ENCODE peak calls at places on chromosome 3, in eight cellular contexts. S is breast epithelium, H is endothelial cell of umbilical vein, V is suprapubic skin, J is transverse colon, A is upper lobe of left lung, N is prostate gland, X is sigmoid colon. L is an unnamed sample.

GRCh38 chr3:177905173-177905894 is 630.9 kb upstream of the KCNMB2 start:
- DNase-seq in A (no peak), S (no peak), X (no peak), N (no peak), H (peak), J (no peak), V (no peak), L (no peak)

GRCh38 chr3:106745344-106746168 is 631.7 kb upstream of the CCDC54 start:
- DNase-seq in V (no peak), N (no peak), H (peak), S (no peak), X (no peak), J (no peak), A (no peak), L (no peak)

GRCh38 chr3:106379251-106379750 is 510.5 kb upstream of the CBLB start:
- DNase-seq in H (no peak), J (no peak), N (no peak), S (no peak), X (no peak), A (peak), V (no peak), L (no peak)

GRCh38 chr3:172550347-172550943 is 27.2 kb upstream of the TNFSF10 start:
- DNase-seq in S (no peak), V (no peak), X (no peak), J (no peak), H (no peak), A (no peak), N (no peak), L (no peak)

GRCh38 chr3:80232760-80233159 is 465.0 kb upstream of the ROBO1 start:
- DNase-seq in A (no peak), X (no peak), S (no peak), N (no peak), J (no peak), V (no peak), H (peak), L (no peak)

GRCh38 chr3:17176757-17177156 is 292.0 kb downstream of the PLCL2 start:
- DNase-seq in V (no peak), S (no peak), N (no peak), A (no peak), H (no peak), J (no peak), X (no peak), L (no peak)

GRCh38 chr3:71128951-71129350 is 454.6 kb downstream of the FOXP1 start:
- DNase-seq in N (no peak), H (peak), S (no peak), V (no peak), A (no peak), J (no peak), X (no peak), L (no peak)

GRCh38 chr3:179446501-179446900 is 4.8 kb downstream of the GNB4 start:
- DNase-seq in V (no peak), H (peak), S (no peak), A (no peak), X (no peak), N (no peak), J (no peak), L (no peak)

GRCh38 chr3:187935623-187936156 is 190.4 kb upstream of the BCL6 start:
- DNase-seq in X (no peak), N (no peak), H (no peak), J (peak), A (no peak), V (no peak), S (no peak), L (no peak)

GRCh38 chr3:42276419-42277132 is 10.6 kb upstream of the CCK start:
- DNase-seq in J (no peak), X (no peak), A (no peak), V (no peak), N (no peak), H (no peak), S (no peak), L (no peak)

GRCh38 chr3:97901327-97902295 is 70.6 kb downstream of the RIOX2 start:
- DNase-seq in S (no peak), A (no peak), V (no peak), N (no peak), H (peak), X (no peak), J (peak), L (no peak)

GRCh38 chr3:138964264-138964663 is 17.2 kb downstream of the FOXL2NB start:
- DNase-seq in J (no peak), X (no peak), N (no peak), A (no peak), H (no peak), V (no peak), S (no peak), L (no peak)

GRCh38 chr3:132344666-132345280 is 27.6 kb downstream of the ACP3 start:
- DNase-seq in A (no peak), H (no peak), J (no peak), V (no peak), N (no peak), X (no peak), S (no peak), L (no peak)

GRCh38 chr3:37603722-37604121 is 258.0 kb upstream of the CTDSPL start:
- DNase-seq in J (no peak), N (no peak), X (no peak), S (no peak), V (no peak), A (no peak), H (no peak), L (no peak)

GRCh38 chr3:182848906-182849305 is 55.6 kb downstream of the ATP11B start:
- DNase-seq in X (no peak), S (no peak), N (no peak), V (no peak), H (no peak), J (no peak), A (no peak), L (no peak)

GRCh38 chr3:71031914-71032521 is 551.5 kb downstream of the FOXP1 start:
- DNase-seq in J (no peak), X (peak), H (peak), S (no peak), N (no peak), A (no peak), V (no peak), L (peak)

GRCh38 chr3:108208831-108209230 is 13.4 kb downstream of the IFT57 start:
- DNase-seq in X (no peak), V (no peak), N (no peak), A (no peak), H (no peak), S (no peak), J (no peak), L (no peak)

GRCh38 chr3:192772495-192772894 is 45.2 kb upstream of the FGF12 start:
- DNase-seq in A (no peak), N (peak), X (no peak), S (peak), V (no peak), J (no peak), H (peak), L (no peak)

GRCh38 chr3:78825858-78826215 is 942.0 kb downstream of the ROBO1 start:
- DNase-seq in V (no peak), H (no peak), S (no peak), A (no peak), N (no peak), J (no peak), X (no peak), L (no peak)

GRCh38 chr3:168615489-168616020 is 519.8 kb upstream of the GOLIM4 start:
- DNase-seq in S (no peak), N (no peak), X (no peak), A (no peak), J (no peak), H (no peak), V (no peak), L (no peak)

GRCh38 chr3:8504611-8504973 is 3.0 kb downstream of the LMCD1 start:
- DNase-seq in A (no peak), J (no peak), X (no peak), N (no peak), V (no peak), H (no peak), S (no peak), L (no peak)

GRCh38 chr3:77412591-77412990 is 372.7 kb downstream of the ROBO2 start:
- DNase-seq in A (no peak), H (no peak), X (no peak), V (no peak), N (no peak), S (no peak), J (no peak), L (no peak)

GRCh38 chr3:13470894-13471574 is 9.1 kb upstream of the HDAC11 start:
- DNase-seq in S (no peak), A (no peak), J (peak), V (no peak), N (no peak), X (no peak), H (no peak), L (no peak)

GRCh38 chr3:14286887-14287496 is 108.4 kb downstream of the LSM3 start:
- DNase-seq in A (no peak), N (no peak), V (no peak), J (no peak), S (no peak), H (no peak), X (no peak), L (no peak)

GRCh38 chr3:53103566-53104296 is 26.5 kb downstream of the RFT1 start:
- DNase-seq in J (no peak), X (no peak), N (no peak), H (peak), V (no peak), S (no peak), A (no peak), L (no peak)

GRCh38 chr3:53101956-53102355 is 28.3 kb downstream of the RFT1 start:
- DNase-seq in V (no peak), A (no peak), N (no peak), H (no peak), J (no peak), S (no peak), X (no peak), L (no peak)

GRCh38 chr3:53097887-53098286 is 32.3 kb downstream of the RFT1 start:
- DNase-seq in J (no peak), A (no peak), H (no peak), X (no peak), S (no peak), N (no peak), V (no peak), L (no peak)

GRCh38 chr3:53102601-53103147 is 27.6 kb downstream of the RFT1 start:
- DNase-seq in A (peak), X (no peak), H (no peak), V (no peak), S (no peak), N (no peak), J (peak), L (no peak)

DNA sequence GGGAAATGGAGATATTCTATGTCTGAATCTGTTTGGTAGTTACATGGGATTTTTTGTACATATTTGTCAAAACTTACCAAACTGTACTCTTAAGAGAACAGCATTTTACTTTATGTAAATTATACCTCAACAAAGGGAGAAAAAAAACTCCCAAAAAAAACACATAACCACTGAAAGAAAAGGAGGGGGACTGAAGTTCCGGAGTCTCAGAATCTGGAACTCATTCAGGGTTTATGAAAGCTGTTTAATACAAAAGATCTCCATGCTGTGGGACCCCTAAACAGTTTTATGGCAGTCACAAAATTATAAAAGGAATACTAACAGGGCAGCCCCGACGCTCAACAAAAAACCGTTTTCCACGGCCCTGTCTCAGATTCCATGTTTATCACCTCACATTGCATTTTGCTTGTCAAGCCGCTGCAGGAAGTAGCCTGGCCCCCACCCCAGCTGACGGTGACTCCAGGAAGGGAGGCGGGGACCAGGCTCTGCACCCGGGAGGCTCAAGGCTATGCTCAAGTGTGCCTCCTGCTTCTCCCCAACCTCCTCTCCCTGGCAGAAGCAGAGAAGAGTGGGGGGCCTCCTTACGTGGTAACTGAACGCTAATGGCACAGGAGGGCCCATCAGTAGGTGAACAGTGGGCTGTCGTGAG is 29.3 kb downstream of the RFT1 start:
- DNase-seq in X (no peak), N (no peak), A (no peak), J (no peak), V (no peak), S (no peak), H (no peak), L (no peak)
- H3K27ac ChIP-seq in X (no peak), N (no peak), A (no peak), J (no peak), V (no peak), S (no peak), H (no peak), L (no peak)

DNA sequence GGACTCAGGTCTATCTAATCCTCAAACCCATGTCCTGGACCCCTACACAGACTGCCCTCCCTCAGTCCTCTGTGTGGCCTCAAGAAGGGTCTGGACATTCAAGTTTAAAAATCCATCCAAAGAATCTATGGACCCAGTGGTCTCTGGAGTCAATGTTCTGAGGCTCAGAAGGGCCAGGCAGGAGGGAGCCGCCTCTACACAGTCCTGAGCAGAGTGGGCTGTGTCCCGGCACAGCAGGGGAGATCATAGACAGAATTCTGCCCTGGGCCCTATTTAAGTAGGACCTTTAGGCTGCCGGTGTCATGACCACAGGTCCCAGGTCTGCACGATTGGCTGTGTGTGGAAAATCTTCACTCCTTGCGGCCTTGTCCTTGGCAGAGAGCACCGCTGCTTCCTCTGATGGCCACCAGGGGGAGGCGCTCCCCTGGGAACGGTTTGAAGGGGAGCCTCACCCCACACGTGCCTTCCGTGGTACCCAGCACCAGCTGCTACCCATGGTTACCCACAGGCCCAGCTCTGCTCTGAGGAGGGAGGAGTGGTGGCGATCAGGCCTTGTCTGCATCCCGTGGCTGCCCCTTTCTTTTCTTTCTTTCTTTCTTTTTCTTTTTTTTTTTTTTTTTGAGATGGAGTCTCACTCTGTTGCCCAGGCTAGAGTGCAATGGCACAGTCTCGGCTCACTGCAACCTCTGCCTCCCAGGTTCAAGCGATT is 37.9 kb downstream of the CHRD start:
- DNase-seq in J (peak), V (peak), X (peak), A (peak), H (peak), N (peak), S (peak), L (no peak)
- TF ChIP-seq POLR2AphosphoS5 in J (no peak), V (no peak), X (no peak), A (no peak), H (no peak), N (peak), S (no peak), L (no peak)

DNA sequence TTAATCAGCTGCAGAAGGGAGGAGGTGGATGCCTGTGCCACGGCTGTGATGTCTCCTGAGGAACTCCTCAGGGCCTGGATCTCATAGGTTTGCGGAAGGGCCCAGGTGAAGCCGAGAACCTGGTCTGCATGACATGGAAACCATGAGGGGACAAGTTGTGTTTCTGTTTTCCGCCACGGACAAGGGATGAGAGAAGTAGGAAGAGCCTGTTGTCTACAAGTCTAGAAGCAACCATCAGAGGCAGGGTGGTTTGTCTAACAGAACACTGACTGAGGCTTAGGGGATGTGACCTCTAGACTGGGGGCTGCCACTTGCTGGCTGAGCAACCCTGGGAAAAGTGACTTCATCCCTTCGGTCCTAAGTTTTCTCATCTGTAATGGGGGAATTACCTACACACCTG is 52.4 kb downstream of the IL20RB start:
- DNase-seq in X (no peak), J (no peak), S (no peak), H (no peak), A (no peak), N (no peak), V (no peak), L (peak)
- H3K27ac ChIP-seq in X (no peak), J (no peak), S (no peak), H (no peak), A (no peak), N (no peak), V (no peak), L (no peak)

GRCh38 chr3:154025007-154025406 is 96.2 kb upstream of the ARHGEF26 start:
- DNase-seq in H (no peak), J (no peak), X (no peak), S (no peak), N (no peak), V (no peak), A (no peak), L (no peak)
- TF ChIP-seq POLR2AphosphoS5 in H (no peak), J (no peak), X (no peak), S (no peak), N (no peak), V (no peak), A (no peak), L (no peak)

GRCh38 chr3:128280466-128281455 is 127.5 kb downstream of the EEFSEC start:
- DNase-seq in N (no peak), V (peak), J (no peak), A (no peak), S (no peak), H (no peak), X (no peak), L (peak)
- H3K27ac ChIP-seq in N (no peak), V (no peak), J (no peak), A (no peak), S (no peak), H (no peak), X (no peak), L (no peak)

DNA sequence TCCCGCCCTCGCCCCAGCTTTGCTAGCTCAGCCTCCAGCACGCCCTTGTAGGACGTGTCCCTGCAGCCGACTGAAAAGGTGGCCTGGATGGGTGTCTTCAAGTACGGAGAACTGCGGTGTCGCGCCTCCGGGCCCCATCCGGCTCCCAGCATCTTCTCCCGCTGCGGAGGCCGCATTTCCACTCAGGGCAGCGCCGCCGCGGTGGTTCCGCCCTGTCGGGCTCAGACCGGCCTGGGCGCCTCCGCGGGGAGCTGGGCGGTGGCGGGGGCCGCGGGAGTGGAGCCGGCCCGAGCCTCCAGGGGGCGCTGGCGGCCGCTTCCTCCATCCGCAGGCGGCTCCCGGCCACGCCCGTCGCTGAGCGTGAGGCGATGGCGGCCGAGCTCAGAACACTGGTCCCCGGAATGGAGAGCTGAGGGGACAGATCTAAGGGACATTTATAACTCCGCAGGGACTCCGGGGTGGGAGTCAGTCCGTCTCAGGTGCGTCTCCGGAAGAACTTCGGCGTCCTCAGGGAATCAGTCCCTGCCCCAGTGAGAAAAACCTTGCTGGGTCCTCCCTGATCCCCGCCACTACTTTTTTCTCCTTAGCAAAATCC is 13.6 kb upstream of the SMCO1 start:
- DNase-seq in A (peak), X (peak), J (peak), V (no peak), H (peak), N (peak), S (no peak), L (peak)
- TF ChIP-seq POLR2AphosphoS5 in A (no peak), X (no peak), J (no peak), V (no peak), H (peak), N (no peak), S (no peak), L (peak)

DNA sequence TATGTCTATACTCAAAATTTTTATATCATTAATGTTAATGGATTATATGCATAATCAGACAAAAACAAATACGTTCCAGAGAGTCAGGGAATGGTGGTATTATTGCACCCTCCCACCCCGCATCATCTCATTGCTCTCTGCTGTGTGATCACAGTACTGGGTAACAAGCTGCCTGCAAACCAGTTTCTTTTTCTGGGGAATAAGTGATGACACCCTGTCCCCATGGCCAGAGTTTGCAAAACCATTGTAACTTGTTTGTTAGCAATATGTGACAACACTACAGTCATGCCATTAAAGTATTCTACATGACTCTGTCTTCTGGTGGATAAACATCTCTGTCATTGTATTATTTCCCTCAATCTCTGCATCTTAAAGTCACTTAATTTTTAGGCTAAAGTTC is 39.5 kb downstream of the ZBTB38 start:
- DNase-seq in H (no peak), J (no peak), X (no peak), V (no peak), N (no peak), S (no peak), A (no peak), L (no peak)
- H3K27ac ChIP-seq in H (no peak), J (peak), X (peak), V (no peak), N (peak), S (peak), A (peak), L (peak)